ENCODE peak calls at places on chromosomes 7 and 10, in eight cellular contexts. Y is Daoy, V is tibial nerve, Z is hepatocyte, G is iris pigment epithelial cell, N is T-helper 1 cell, A is right lobe of liver, M is heart left ventricle. K is an unnamed sample.

GRCh38 chr10:89426230-89426868 is 12.0 kb downstream of the IFIT5 start:
- DNase-seq in V (peak; percentile 57), Z (peak; percentile 72), Y (peak; percentile 38), M (no peak), N (no peak), G (peak; percentile 76), A (no peak), K (no peak)

GRCh38 chr7:44187636-44188416 is 1.4 kb downstream of the GCK start:
- DNase-seq in A (no peak), Y (no peak), N (no peak), Z (no peak), M (no peak), V (no peak), G (no peak), K (no peak)

GRCh38 chr10:43843331-43844101 is 194.8 kb upstream of the ZNF32 start:
- DNase-seq in Z (no peak), Y (peak; percentile 46), G (peak; percentile 60), A (no peak), M (no peak), V (peak; percentile 69), N (no peak), K (peak; percentile 61)

GRCh38 chr10:91137822-91138221 is 82.6 kb upstream of the PCGF5 start:
- DNase-seq in Z (no peak), V (no peak), A (peak; percentile 19), Y (peak; percentile 9), G (no peak), M (no peak), N (no peak), K (no peak)

GRCh38 chr7:73742753-73743641 is 4.4 kb upstream of the ABHD11 start:
- DNase-seq in A (peak; percentile 95), V (no peak), N (no peak), Y (peak; percentile 53), Z (peak; percentile 96), M (no peak), G (no peak), K (no peak)

GRCh38 chr10:17506859-17507471 is 52.6 kb upstream of the ST8SIA6 start:
- DNase-seq in Y (no peak), V (no peak), A (no peak), G (no peak), M (no peak), N (no peak), Z (no peak), K (no peak)

GRCh38 chr7:46230298-46231295 is 309.5 kb upstream of the IGFBP3 start:
- DNase-seq in M (no peak), Z (no peak), V (no peak), A (no peak), G (peak; percentile 43), N (no peak), Y (no peak), K (no peak)

GRCh38 chr7:91348686-91349085 is 84.5 kb downstream of the FZD1 start:
- DNase-seq in M (no peak), G (peak; percentile 45), V (no peak), A (no peak), Y (no peak), N (no peak), Z (no peak), K (no peak)

GRCh38 chr7:68014031-68014774 is 1017.6 kb downstream of the TYW1 start:
- DNase-seq in V (no peak), N (no peak), Z (no peak), A (no peak), M (no peak), Y (no peak), G (no peak), K (no peak)

GRCh38 chr10:58627392-58627791 is 114.7 kb downstream of the BICC1 start:
- DNase-seq in G (no peak), Y (no peak), A (no peak), N (no peak), Z (no peak), V (no peak), M (no peak), K (no peak)

GRCh38 chr7:134394046-134394445 is 64.9 kb downstream of the AKR1B1 start:
- DNase-seq in A (no peak), M (no peak), G (no peak), Y (peak; percentile 48), Z (no peak), N (no peak), V (no peak), K (no peak)

GRCh38 chr7:35707422-35707821 is 12.5 kb upstream of the HERPUD2 start:
- DNase-seq in Y (no peak), G (no peak), M (no peak), N (no peak), Z (no peak), A (no peak), V (no peak), K (no peak)

GRCh38 chr7:2728309-2729042 is 40.5 kb downstream of the AMZ1 start:
- DNase-seq in N (no peak), M (no peak), Y (no peak), Z (no peak), G (no peak), V (no peak), A (no peak), K (no peak)

GRCh38 chr7:117827861-117828260 is 45.4 kb downstream of the CTTNBP2 start:
- DNase-seq in Z (no peak), V (no peak), Y (peak; percentile 91), N (no peak), M (no peak), A (no peak), G (peak; percentile 82), K (no peak)

GRCh38 chr10:78178940-78179339 is 145.3 kb downstream of the RPS24 start:
- DNase-seq in Z (no peak), V (no peak), Y (peak; percentile 40), N (no peak), G (peak; percentile 38), A (peak; percentile 55), M (no peak), K (peak; percentile 25)

GRCh38 chr7:66629222-66629658 is 559 bp downstream of the KCTD7 start:
- DNase-seq in M (no peak), G (no peak), Z (no peak), Y (no peak), V (peak; percentile 35), N (no peak), A (no peak), K (no peak)

GRCh38 chr10:86538547-86538946 is 17.0 kb upstream of the WAPL start:
- DNase-seq in V (no peak), N (no peak), M (no peak), Y (no peak), A (no peak), Z (no peak), G (peak; percentile 17), K (no peak)

GRCh38 chr10:86498608-86499007 is 23.0 kb downstream of the WAPL start:
- DNase-seq in A (no peak), Z (no peak), G (no peak), M (no peak), Y (no peak), N (no peak), V (no peak), K (no peak)

GRCh38 chr7:42315096-42315495 is 78.1 kb upstream of the GLI3 start:
- DNase-seq in Y (peak; percentile 73), G (peak; percentile 59), Z (no peak), V (no peak), M (no peak), N (no peak), A (no peak), K (no peak)

GRCh38 chr10:120480065-120480600 is 23.1 kb downstream of the PLPP4 start:
- DNase-seq in Y (no peak), M (no peak), N (no peak), Z (no peak), V (peak; percentile 1), G (peak; percentile 28), A (no peak), K (no peak)

GRCh38 chr10:21494221-21495001 is 31.1 kb downstream of the SKIDA1 start:
- DNase-seq in G (no peak), Y (peak; percentile 41), A (peak; percentile 70), M (peak; percentile 66), V (no peak), N (no peak), Z (peak; percentile 52), K (no peak)

GRCh38 chr7:119320316-119320715 is 952.7 kb upstream of the KCND2 start:
- DNase-seq in Y (no peak), G (no peak), V (no peak), A (no peak), N (no peak), M (no peak), Z (no peak), K (no peak)

GRCh38 chr7:104061652-104062051 is 72.2 kb upstream of the RELN start:
- DNase-seq in V (no peak), Y (no peak), Z (no peak), M (no peak), A (no peak), G (no peak), N (no peak), K (no peak)

GRCh38 chr10:99534939-99535763 is 2.4 kb downstream of the NKX2-3 start:
- DNase-seq in M (no peak), Y (no peak), G (no peak), V (no peak), Z (peak; percentile 71), N (no peak), A (no peak), K (no peak)

GRCh38 chr10:68332259-68333057 is at the start of gene PBLD:
- DNase-seq in N (peak; percentile 30), V (peak; percentile 55), M (peak; percentile 81), A (peak; percentile 81), Y (peak; percentile 78), Z (peak; percentile 87), G (peak; percentile 72), K (peak; percentile 65)

GRCh38 chr7:138900040-138900828 is 81.0 kb downstream of the KIAA1549 start:
- DNase-seq in A (no peak), Y (peak; percentile 80), M (no peak), N (no peak), G (peak; percentile 68), Z (no peak), V (no peak), K (no peak)

GRCh38 chr10:34710391-34710751 is 104.7 kb downstream of the PARD3 start:
- DNase-seq in G (peak; percentile 86), V (peak; percentile 37), N (no peak), Z (no peak), M (no peak), A (peak; percentile 41), Y (no peak), K (peak; percentile 41)

GRCh38 chr10:50809596-50809995 is 69.9 kb downstream of the ASAH2B start:
- DNase-seq in Y (peak; percentile 6), N (no peak), A (peak; percentile 24), M (no peak), G (peak; percentile 36), V (no peak), Z (no peak), K (no peak)

GRCh38 chr7:157558875-157559595 is 222.2 kb downstream of the DNAJB6 start:
- DNase-seq in Y (no peak), V (no peak), Z (no peak), A (no peak), N (peak; percentile 12), G (no peak), M (no peak), K (no peak)

GRCh38 chr7:6536262-6536770 is 14.9 kb downstream of the GRID2IP start:
- DNase-seq in G (no peak), M (no peak), A (no peak), Y (no peak), V (no peak), Z (no peak), N (no peak), K (no peak)

GRCh38 chr7:3949226-3949625 is 648.2 kb downstream of the SDK1 start:
- DNase-seq in V (no peak), N (no peak), Z (no peak), G (peak; percentile 18), Y (no peak), A (no peak), M (no peak), K (no peak)

GRCh38 chr7:94923412-94923811 is 16.0 kb downstream of the PPP1R9A start:
- DNase-seq in Y (no peak), Z (no peak), M (no peak), N (no peak), V (no peak), G (no peak), A (no peak), K (no peak)

GRCh38 chr10:91006752-91007346 is 86.0 kb upstream of the ANKRD1 start:
- DNase-seq in N (no peak), G (no peak), Y (no peak), V (no peak), Z (no peak), M (no peak), A (no peak), K (no peak)

K was measured in uterus.